ENCODE peak calls at places on chromosomes 6 and 20, in six cellular contexts. Q is LHCN-M2; W is stimulated activated naive CD4-positive, alpha-beta T cell; C is cardiac fibroblast; O is HS-5; H is GM12891. G is an unnamed sample.

GRCh38 chr20:41249781-41250281 is 67.7 kb downstream of the ZHX3 start:
- DNase-seq in Q (peak; percentile 78), H (no peak), W (no peak), O (peak; percentile 22), C (peak; percentile 78), G (no peak)

GRCh38 chr20:1427457-1428054 is 34.7 kb upstream of the FKBP1A start:
- DNase-seq in Q (no peak), C (no peak), W (no peak), O (no peak), H (no peak), G (no peak)

GRCh38 chr6:112331306-112331705 is 15.8 kb upstream of the RFPL4B start:
- DNase-seq in Q (no peak), C (peak; percentile 32), O (no peak), W (no peak), H (no peak), G (no peak)

GRCh38 chr6:88360203-88360797 is 194.2 kb upstream of the CNR1 start:
- DNase-seq in Q (peak; percentile 14), W (no peak), H (no peak), O (peak; percentile 86), C (peak; percentile 94), G (no peak)

GRCh38 chr6:143949535-143949934 is 58.5 kb downstream of the PLAGL1 start:
- DNase-seq in H (no peak), W (no peak), C (no peak), O (no peak), Q (no peak), G (no peak)

GRCh38 chr6:12870033-12870432 is 153.5 kb downstream of the PHACTR1 start:
- DNase-seq in O (no peak), H (no peak), C (no peak), Q (no peak), W (no peak), G (no peak)

GRCh38 chr6:26158581-26159416 is 71.6 kb downstream of the HFE start:
- DNase-seq in O (no peak), H (no peak), Q (peak; percentile 45), C (peak; percentile 68), W (peak; percentile 58), G (no peak)

GRCh38 chr6:89536230-89536629 is 102.3 kb downstream of the LYRM2 start:
- DNase-seq in H (no peak), W (no peak), O (no peak), C (no peak), Q (peak; percentile 3), G (no peak)

GRCh38 chr20:25336561-25337422 is 53.8 kb downstream of the ABHD12 start:
- DNase-seq in W (no peak), H (no peak), O (no peak), Q (peak; percentile 18), C (peak; percentile 21), G (no peak)

GRCh38 chr6:5540375-5540774 is 279.1 kb downstream of the FARS2 start:
- DNase-seq in Q (no peak), H (no peak), C (no peak), O (no peak), W (no peak), G (no peak)

GRCh38 chr6:110528051-110528929 is 51.9 kb upstream of the SLC22A16 start:
- DNase-seq in C (peak; percentile 94), H (peak; percentile 30), Q (peak; percentile 88), W (peak; percentile 13), O (peak; percentile 87), G (peak; percentile 5)

GRCh38 chr20:37415118-37416085 is 69.5 kb downstream of the SRC start:
- DNase-seq in H (no peak), Q (no peak), W (no peak), C (no peak), O (no peak), G (no peak)